ENCODE peak calls at places on chromosomes 6 and 20, in nine cellular contexts. One of them, this sample, is unnamed.

GRCh38 chr6:154995241-154996162 is at the start of gene TIAM2:
- DNase-seq in astrocyte of the cerebellum: no peak
- DNase-seq in cardiac fibroblast: peak
- DNase-seq in psoas muscle: peak
- DNase-seq in tibial artery: no peak
- DNase-seq in cardiac muscle cell: peak
- DNase-seq in HCT116: no peak
- DNase-seq in choroid plexus epithelial cell: no peak
- DNase-seq in fibroblast of lung: no peak
- DNase-seq in this sample: peak

GRCh38 chr6:119495230-119495683 is 145.7 kb upstream of the MAN1A1 start:
- DNase-seq in psoas muscle: no peak
- DNase-seq in choroid plexus epithelial cell: no peak
- DNase-seq in astrocyte of the cerebellum: no peak
- DNase-seq in cardiac muscle cell: peak
- DNase-seq in cardiac fibroblast: no peak
- DNase-seq in HCT116: no peak
- DNase-seq in tibial artery: no peak
- DNase-seq in fibroblast of lung: no peak
- DNase-seq in this sample: peak

GRCh38 chr6:31791324-31792089 is 4.0 kb downstream of the VARS1 start:
- DNase-seq in cardiac muscle cell: peak
- DNase-seq in cardiac fibroblast: peak
- DNase-seq in fibroblast of lung: peak
- DNase-seq in choroid plexus epithelial cell: peak
- DNase-seq in psoas muscle: no peak
- DNase-seq in HCT116: no peak
- DNase-seq in tibial artery: no peak
- DNase-seq in astrocyte of the cerebellum: no peak
- DNase-seq in this sample: no peak

GRCh38 chr6:150627601-150628012 is 27.9 kb downstream of the PLEKHG1 start:
- DNase-seq in astrocyte of the cerebellum: no peak
- DNase-seq in psoas muscle: no peak
- DNase-seq in choroid plexus epithelial cell: peak
- DNase-seq in cardiac fibroblast: peak
- DNase-seq in HCT116: no peak
- DNase-seq in cardiac muscle cell: no peak
- DNase-seq in tibial artery: no peak
- DNase-seq in fibroblast of lung: no peak
- DNase-seq in this sample: no peak

GRCh38 chr6:17831135-17831534 is 124.4 kb upstream of the NUP153 start:
- DNase-seq in fibroblast of lung: no peak
- DNase-seq in cardiac fibroblast: peak
- DNase-seq in psoas muscle: no peak
- DNase-seq in cardiac muscle cell: no peak
- DNase-seq in astrocyte of the cerebellum: peak
- DNase-seq in choroid plexus epithelial cell: peak
- DNase-seq in HCT116: no peak
- DNase-seq in tibial artery: no peak
- DNase-seq in this sample: no peak

GRCh38 chr6:53326372-53327016 is 22.3 kb downstream of the ELOVL5 start:
- DNase-seq in tibial artery: peak
- DNase-seq in HCT116: peak
- DNase-seq in fibroblast of lung: peak
- DNase-seq in astrocyte of the cerebellum: peak
- DNase-seq in choroid plexus epithelial cell: peak
- DNase-seq in psoas muscle: no peak
- DNase-seq in cardiac fibroblast: peak
- DNase-seq in cardiac muscle cell: no peak
- DNase-seq in this sample: no peak

GRCh38 chr6:53837875-53838806 is 43.3 kb downstream of the LRRC1 start:
- DNase-seq in cardiac fibroblast: peak
- DNase-seq in choroid plexus epithelial cell: peak
- DNase-seq in cardiac muscle cell: no peak
- DNase-seq in astrocyte of the cerebellum: no peak
- DNase-seq in HCT116: no peak
- DNase-seq in tibial artery: no peak
- DNase-seq in fibroblast of lung: peak
- DNase-seq in psoas muscle: no peak
- DNase-seq in this sample: no peak

GRCh38 chr20:11182715-11183114 is 508.9 kb upstream of the JAG1 start:
- DNase-seq in cardiac fibroblast: peak
- DNase-seq in tibial artery: peak
- DNase-seq in psoas muscle: no peak
- DNase-seq in astrocyte of the cerebellum: no peak
- DNase-seq in choroid plexus epithelial cell: no peak
- DNase-seq in cardiac muscle cell: no peak
- DNase-seq in fibroblast of lung: peak
- DNase-seq in HCT116: no peak
- DNase-seq in this sample: no peak

GRCh38 chr6:31906122-31906521 is 4.2 kb upstream of the ZBTB12 start:
- DNase-seq in tibial artery: no peak
- DNase-seq in psoas muscle: no peak
- DNase-seq in choroid plexus epithelial cell: no peak
- DNase-seq in HCT116: no peak
- DNase-seq in cardiac fibroblast: no peak
- DNase-seq in astrocyte of the cerebellum: no peak
- DNase-seq in cardiac muscle cell: no peak
- DNase-seq in fibroblast of lung: no peak
- DNase-seq in this sample: no peak

GRCh38 chr20:2101057-2101934 is at the start of gene STK35:
- DNase-seq in fibroblast of lung: no peak
- DNase-seq in astrocyte of the cerebellum: no peak
- DNase-seq in HCT116: peak
- DNase-seq in choroid plexus epithelial cell: no peak
- DNase-seq in cardiac muscle cell: no peak
- DNase-seq in tibial artery: no peak
- DNase-seq in psoas muscle: no peak
- DNase-seq in cardiac fibroblast: no peak
- DNase-seq in this sample: no peak

GRCh38 chr6:106614592-106615301 is 14.6 kb downstream of the RTN4IP1 start:
- DNase-seq in fibroblast of lung: no peak
- DNase-seq in choroid plexus epithelial cell: no peak
- DNase-seq in cardiac fibroblast: no peak
- DNase-seq in HCT116: no peak
- DNase-seq in cardiac muscle cell: no peak
- DNase-seq in tibial artery: no peak
- DNase-seq in astrocyte of the cerebellum: no peak
- DNase-seq in psoas muscle: no peak
- DNase-seq in this sample: no peak

GRCh38 chr6:72820906-72821305 is 199.0 kb downstream of the KCNQ5 start:
- DNase-seq in cardiac fibroblast: no peak
- DNase-seq in choroid plexus epithelial cell: no peak
- DNase-seq in fibroblast of lung: no peak
- DNase-seq in HCT116: no peak
- DNase-seq in astrocyte of the cerebellum: no peak
- DNase-seq in cardiac muscle cell: no peak
- DNase-seq in psoas muscle: no peak
- DNase-seq in tibial artery: no peak
- DNase-seq in this sample: no peak

GRCh38 chr6:10425177-10425972 is 10.5 kb upstream of the TFAP2A start:
- DNase-seq in fibroblast of lung: no peak
- DNase-seq in choroid plexus epithelial cell: no peak
- DNase-seq in psoas muscle: no peak
- DNase-seq in cardiac fibroblast: no peak
- DNase-seq in HCT116: no peak
- DNase-seq in cardiac muscle cell: peak
- DNase-seq in tibial artery: no peak
- DNase-seq in astrocyte of the cerebellum: no peak
- DNase-seq in this sample: no peak

GRCh38 chr20:16404171-16404570 is 169.1 kb downstream of the KIF16B start:
- DNase-seq in psoas muscle: no peak
- DNase-seq in fibroblast of lung: no peak
- DNase-seq in cardiac fibroblast: no peak
- DNase-seq in cardiac muscle cell: no peak
- DNase-seq in HCT116: no peak
- DNase-seq in astrocyte of the cerebellum: no peak
- DNase-seq in choroid plexus epithelial cell: no peak
- DNase-seq in tibial artery: no peak
- DNase-seq in this sample: no peak

GRCh38 chr6:94956910-94957309 is 620.4 kb upstream of the MANEA start:
- DNase-seq in cardiac fibroblast: no peak
- DNase-seq in fibroblast of lung: no peak
- DNase-seq in psoas muscle: no peak
- DNase-seq in HCT116: no peak
- DNase-seq in astrocyte of the cerebellum: no peak
- DNase-seq in choroid plexus epithelial cell: no peak
- DNase-seq in cardiac muscle cell: no peak
- DNase-seq in tibial artery: no peak
- DNase-seq in this sample: no peak

DNA sequence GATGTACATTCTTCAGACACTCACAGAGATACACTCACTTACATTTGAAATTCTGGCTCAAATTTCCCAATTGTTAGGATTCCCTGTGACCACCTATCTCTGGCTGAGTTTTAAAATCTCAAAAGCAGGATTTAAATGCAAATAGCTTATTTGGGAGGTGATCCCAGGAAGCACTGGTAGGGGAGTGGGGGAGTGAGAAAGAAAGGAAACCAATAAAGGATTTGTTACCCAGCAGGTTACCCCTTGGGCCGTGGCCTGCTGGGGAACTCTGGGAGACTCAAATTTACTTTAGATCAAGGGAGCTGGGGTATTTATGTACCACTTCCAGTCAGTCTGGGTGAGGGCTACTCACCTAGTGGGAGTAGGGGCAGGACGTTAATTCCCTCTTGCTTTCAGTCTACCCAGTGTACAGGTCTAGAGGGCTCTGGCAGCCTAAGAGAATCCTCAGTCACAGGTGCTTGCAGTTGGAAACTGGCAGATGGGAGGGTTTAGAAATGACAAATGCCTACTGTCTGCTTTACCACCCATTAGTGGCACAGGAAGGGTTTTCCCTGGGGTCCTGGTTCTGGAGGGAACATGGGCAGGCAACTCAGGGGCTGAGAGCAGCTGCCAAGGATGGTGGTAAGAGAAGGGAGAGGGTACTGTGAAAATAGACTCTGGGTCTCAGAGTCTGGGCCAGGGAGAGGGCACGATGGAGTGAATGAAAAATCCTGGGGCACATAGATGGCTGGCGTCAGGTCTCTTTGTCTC is 103.7 kb downstream of the TCP11 start:
- DNase-seq in fibroblast of lung: no peak
- DNase-seq in psoas muscle: no peak
- DNase-seq in tibial artery: peak
- DNase-seq in cardiac fibroblast: no peak
- DNase-seq in cardiac muscle cell: no peak
- DNase-seq in HCT116: no peak
- DNase-seq in choroid plexus epithelial cell: no peak
- DNase-seq in astrocyte of the cerebellum: no peak
- DNase-seq in this sample: no peak
- H3K4me3 ChIP-seq in fibroblast of lung: no peak
- H3K4me3 ChIP-seq in psoas muscle: no peak
- H3K4me3 ChIP-seq in tibial artery: no peak
- H3K4me3 ChIP-seq in cardiac fibroblast: no peak
- H3K4me3 ChIP-seq in cardiac muscle cell: no peak
- H3K4me3 ChIP-seq in HCT116: no peak
- H3K4me3 ChIP-seq in choroid plexus epithelial cell: no peak
- H3K4me3 ChIP-seq in astrocyte of the cerebellum: no peak
- H3K4me3 ChIP-seq in this sample: no peak

GRCh38 chr6:159038914-159039884 is 5.6 kb downstream of the TAGAP start:
- DNase-seq in fibroblast of lung: peak
- DNase-seq in tibial artery: no peak
- DNase-seq in psoas muscle: no peak
- DNase-seq in astrocyte of the cerebellum: no peak
- DNase-seq in choroid plexus epithelial cell: peak
- DNase-seq in cardiac fibroblast: peak
- DNase-seq in cardiac muscle cell: no peak
- DNase-seq in HCT116: no peak
- DNase-seq in this sample: no peak
- H3K4me3 ChIP-seq in fibroblast of lung: no peak
- H3K4me3 ChIP-seq in tibial artery: no peak
- H3K4me3 ChIP-seq in psoas muscle: no peak
- H3K4me3 ChIP-seq in astrocyte of the cerebellum: no peak
- H3K4me3 ChIP-seq in choroid plexus epithelial cell: no peak
- H3K4me3 ChIP-seq in cardiac fibroblast: no peak
- H3K4me3 ChIP-seq in cardiac muscle cell: no peak
- H3K4me3 ChIP-seq in HCT116: no peak
- H3K4me3 ChIP-seq in this sample: no peak

DNA sequence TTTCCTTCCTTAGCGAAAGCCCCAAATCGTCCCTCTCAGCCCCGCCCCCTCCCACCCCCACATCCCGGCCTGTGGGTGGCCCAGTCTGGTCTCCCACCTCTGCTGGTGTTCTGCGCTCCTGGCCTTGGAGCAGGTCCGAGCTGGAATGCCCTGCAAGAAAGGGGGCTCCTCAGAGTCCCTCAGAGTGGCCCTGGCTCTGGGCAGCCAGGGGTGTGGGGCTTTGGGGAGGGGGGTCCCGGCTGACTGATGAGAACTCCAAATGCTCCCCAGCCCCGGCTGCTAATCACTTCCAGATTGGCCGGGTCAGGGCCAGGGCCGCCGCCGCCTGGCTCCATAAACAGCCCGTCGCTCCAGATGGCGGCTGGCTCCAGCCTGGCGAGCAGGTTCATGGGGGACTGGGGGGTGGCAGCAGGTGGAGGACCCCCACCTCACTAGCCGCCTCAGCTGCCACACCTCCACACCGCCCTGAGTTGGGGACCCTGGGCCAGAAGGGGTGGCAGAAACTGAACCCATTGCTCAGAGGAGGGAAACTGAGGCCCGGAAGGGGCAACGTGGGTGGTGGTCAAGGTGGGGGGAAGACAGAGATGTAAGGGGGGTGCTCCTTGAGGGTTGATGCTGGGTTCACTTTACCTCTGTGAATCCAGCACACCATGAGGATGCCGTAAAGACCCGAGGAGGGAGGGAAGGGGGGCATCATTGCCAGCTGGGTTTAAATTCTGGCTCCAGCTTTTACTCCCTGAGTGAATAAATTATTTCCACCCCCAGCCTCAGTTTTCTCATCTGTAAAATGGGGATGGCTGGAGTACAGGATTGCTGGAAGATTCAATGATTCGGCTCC is 59.8 kb downstream of the UBE2V1 start:
- DNase-seq in cardiac muscle cell: no peak
- DNase-seq in HCT116: no peak
- DNase-seq in choroid plexus epithelial cell: no peak
- DNase-seq in cardiac fibroblast: no peak
- DNase-seq in astrocyte of the cerebellum: no peak
- DNase-seq in psoas muscle: no peak
- DNase-seq in tibial artery: no peak
- DNase-seq in fibroblast of lung: no peak
- DNase-seq in this sample: no peak
- H3K4me3 ChIP-seq in cardiac muscle cell: no peak
- H3K4me3 ChIP-seq in HCT116: no peak
- H3K4me3 ChIP-seq in choroid plexus epithelial cell: no peak
- H3K4me3 ChIP-seq in cardiac fibroblast: no peak
- H3K4me3 ChIP-seq in astrocyte of the cerebellum: no peak
- H3K4me3 ChIP-seq in psoas muscle: no peak
- H3K4me3 ChIP-seq in tibial artery: no peak
- H3K4me3 ChIP-seq in fibroblast of lung: no peak
- H3K4me3 ChIP-seq in this sample: no peak

DNA sequence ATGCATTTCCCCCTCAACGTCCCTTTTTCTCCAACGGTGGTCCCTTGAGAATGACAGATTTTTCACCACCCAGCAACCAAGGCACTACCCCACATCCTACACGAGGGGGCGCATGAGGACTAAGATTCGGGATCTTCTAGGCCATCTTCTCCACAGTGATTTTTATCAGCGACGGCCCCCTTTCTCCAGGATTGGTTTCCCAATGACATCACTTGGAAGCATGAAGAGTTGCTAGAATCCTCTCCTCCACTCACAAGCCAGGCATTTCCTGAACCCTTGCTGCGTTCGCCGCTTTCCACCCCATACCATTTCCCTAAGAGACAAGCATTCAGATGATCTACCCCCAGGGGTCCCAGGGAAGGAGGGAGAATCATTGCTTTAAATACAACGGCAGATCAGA is 252.0 kb downstream of the HIVEP2 start:
- DNase-seq in HCT116: peak
- DNase-seq in fibroblast of lung: peak
- DNase-seq in psoas muscle: peak
- DNase-seq in astrocyte of the cerebellum: peak
- DNase-seq in tibial artery: peak
- DNase-seq in cardiac muscle cell: peak
- DNase-seq in cardiac fibroblast: peak
- DNase-seq in choroid plexus epithelial cell: peak
- DNase-seq in this sample: peak
- H3K4me3 ChIP-seq in HCT116: no peak
- H3K4me3 ChIP-seq in fibroblast of lung: no peak
- H3K4me3 ChIP-seq in psoas muscle: no peak
- H3K4me3 ChIP-seq in astrocyte of the cerebellum: peak
- H3K4me3 ChIP-seq in tibial artery: no peak
- H3K4me3 ChIP-seq in cardiac muscle cell: no peak
- H3K4me3 ChIP-seq in cardiac fibroblast: no peak
- H3K4me3 ChIP-seq in choroid plexus epithelial cell: peak
- H3K4me3 ChIP-seq in this sample: no peak